ENCODE peak calls at places on chromosome 15, in eight cellular contexts. L is EH, T is posterior vena cava, J is A549, R is HFF-Myc, H is GM04504, O is foreskin fibroblast, Y is COR-L47. I is an unnamed sample.

GRCh38 chr15:37076543-37076942 is 23.8 kb downstream of the MEIS2 start:
- DNase-seq in Y (no peak), O (peak; percentile 63), R (no peak), L (peak; percentile 64), T (no peak), H (no peak), J (no peak), I (no peak)

GRCh38 chr15:69902414-69903062 is 195.2 kb downstream of the TLE3 start:
- DNase-seq in J (no peak), T (no peak), O (no peak), R (no peak), H (no peak), L (no peak), Y (no peak), I (no peak)

GRCh38 chr15:33048255-33048654 is 146.3 kb downstream of the FMN1 start:
- DNase-seq in H (no peak), L (no peak), R (no peak), T (no peak), Y (no peak), J (peak; percentile 24), O (no peak), I (no peak)

GRCh38 chr15:39908186-39908585 is 11.9 kb downstream of the GPR176 start:
- DNase-seq in R (peak; percentile 87), T (no peak), L (peak; percentile 96), H (peak; percentile 90), O (peak; percentile 96), Y (no peak), J (no peak), I (no peak)

GRCh38 chr15:67186226-67186649 is 68.2 kb downstream of the AAGAB start:
- DNase-seq in J (peak; percentile 12), L (peak; percentile 41), Y (no peak), H (no peak), O (no peak), T (peak; percentile 91), R (no peak), I (no peak)

GRCh38 chr15:69941206-69941605 is 156.5 kb downstream of the TLE3 start:
- DNase-seq in Y (no peak), L (no peak), T (no peak), R (no peak), H (no peak), O (no peak), J (no peak), I (no peak)

GRCh38 chr15:74878273-74878672 is 5.1 kb upstream of the SCAMP2 start:
- DNase-seq in R (no peak), H (no peak), T (no peak), O (no peak), L (no peak), J (no peak), Y (no peak), I (no peak)

GRCh38 chr15:37034392-37034791 is 66.0 kb downstream of the MEIS2 start:
- DNase-seq in Y (no peak), T (no peak), L (no peak), J (no peak), H (no peak), R (no peak), O (no peak), I (no peak)

GRCh38 chr15:66496951-66497501 is 536 bp downstream of the SNAPC5 start:
- DNase-seq in T (no peak), O (no peak), H (no peak), L (no peak), J (peak; percentile 31), R (no peak), Y (no peak), I (no peak)

GRCh38 chr15:40825661-40826088 is 2.8 kb downstream of the PPP1R14D start:
- DNase-seq in Y (no peak), R (no peak), O (peak; percentile 50), J (peak; percentile 57), L (peak; percentile 55), T (no peak), H (no peak), I (peak; percentile 15)

GRCh38 chr15:100821327-100821726 is 58.3 kb upstream of the ALDH1A3 start:
- DNase-seq in Y (no peak), L (no peak), H (no peak), J (no peak), T (no peak), R (no peak), O (no peak), I (no peak)

GRCh38 chr15:57216288-57216687 is 160.0 kb upstream of the CGNL1 start:
- DNase-seq in H (peak; percentile 42), O (peak; percentile 90), J (peak; percentile 25), Y (no peak), R (peak; percentile 54), L (peak; percentile 77), T (no peak), I (no peak)

GRCh38 chr15:41494190-41494921 is 682 bp downstream of the ITPKA start:
- DNase-seq in Y (peak; percentile 23), J (peak; percentile 18), H (no peak), L (no peak), T (no peak), R (no peak), O (peak; percentile 51), I (no peak)

GRCh38 chr15:51349156-51349844 is 7.8 kb downstream of the GLDN start:
- DNase-seq in J (no peak), R (no peak), Y (no peak), T (no peak), O (peak; percentile 20), H (no peak), L (peak; percentile 6), I (no peak)

GRCh38 chr15:89998141-89998661 is 2.9 kb upstream of the ZNF710 start:
- DNase-seq in L (peak; percentile 80), R (no peak), Y (no peak), J (peak; percentile 91), T (no peak), H (peak; percentile 28), O (peak; percentile 86), I (no peak)

GRCh38 chr15:91099616-91100560 is at the start of gene SV2B:
- DNase-seq in L (peak; percentile 16), J (peak; percentile 48), R (no peak), H (no peak), T (no peak), Y (peak; percentile 61), O (peak; percentile 53), I (no peak)